ENCODE peak calls at places on chromosome 6, in seven cellular contexts. Q, Z, M, R, C, I and A are unnamed samples.

GRCh38 chr6:107712523-107713213 is 111.4 kb downstream of the SCML4 start:
- DNase-seq in I (peak; percentile 55), C (no peak), Q (no peak), M (no peak), R (no peak), Z (no peak), A (no peak)

GRCh38 chr6:128327890-128328289 is 192.5 kb downstream of the PTPRK start:
- DNase-seq in Q (no peak), Z (no peak), C (no peak), M (no peak), I (no peak), R (no peak), A (peak; percentile 9)

GRCh38 chr6:104527761-104528415 is 331.8 kb downstream of the HACE1 start:
- DNase-seq in I (peak; percentile 25), M (no peak), Z (no peak), C (no peak), Q (no peak), R (peak; percentile 11), A (peak; percentile 21)

GRCh38 chr6:116215414-116215813 is 38.5 kb downstream of the TSPYL4 start:
- DNase-seq in I (peak; percentile 47), R (no peak), M (no peak), Q (no peak), Z (no peak), C (no peak), A (no peak)

GRCh38 chr6:40349566-40350192 is 237.5 kb downstream of the LRFN2 start:
- DNase-seq in M (no peak), Q (no peak), C (peak; percentile 45), I (no peak), R (no peak), Z (no peak), A (no peak)

GRCh38 chr6:157629220-157629619 is 193.8 kb upstream of the SNX9 start:
- DNase-seq in C (no peak), R (no peak), I (peak; percentile 88), Z (no peak), Q (no peak), M (no peak), A (no peak)

GRCh38 chr6:36318690-36319435 is 17.8 kb downstream of the BNIP5 start:
- DNase-seq in R (no peak), Z (no peak), C (no peak), Q (no peak), I (no peak), M (no peak), A (peak; percentile 64)

GRCh38 chr6:168035098-168035660 is 37.7 kb downstream of the KIF25 start:
- DNase-seq in C (peak; percentile 94), R (no peak), Q (peak; percentile 69), Z (no peak), M (no peak), I (peak; percentile 78), A (peak; percentile 64)

GRCh38 chr6:43865947-43866346 is 95.9 kb downstream of the VEGFA start:
- DNase-seq in M (no peak), I (no peak), R (no peak), C (no peak), Q (no peak), Z (no peak), A (no peak)

GRCh38 chr6:113396644-113397201 is 460.4 kb upstream of the MARCKS start:
- DNase-seq in Q (no peak), Z (no peak), I (peak; percentile 32), M (no peak), C (peak; percentile 73), R (no peak), A (peak; percentile 19)

GRCh38 chr6:63689421-63689820 is 53.8 kb downstream of the PHF3 start:
- DNase-seq in Q (no peak), Z (no peak), R (no peak), C (peak; percentile 52), M (no peak), I (no peak), A (no peak)

GRCh38 chr6:21022343-21023107 is 488.3 kb downstream of the CDKAL1 start:
- DNase-seq in C (peak; percentile 62), Z (no peak), Q (no peak), M (peak; percentile 24), R (no peak), I (peak; percentile 98), A (peak; percentile 56)

GRCh38 chr6:107786709-107787588 is 37.2 kb downstream of the SCML4 start:
- DNase-seq in C (no peak), I (no peak), Q (peak; percentile 69), Z (peak; percentile 49), M (no peak), R (no peak), A (no peak)

GRCh38 chr6:40352006-40352405 is 235.2 kb downstream of the LRFN2 start:
- DNase-seq in M (no peak), Z (no peak), I (no peak), R (no peak), Q (no peak), C (peak; percentile 34), A (no peak)

GRCh38 chr6:17493286-17493685 is 99.9 kb downstream of the CAP2 start:
- DNase-seq in I (peak; percentile 89), R (no peak), Q (no peak), M (no peak), C (peak; percentile 79), Z (no peak), A (no peak)

GRCh38 chr6:45880139-45880538 is 135.5 kb downstream of the CLIC5 start:
- DNase-seq in Z (no peak), C (no peak), I (no peak), M (no peak), R (no peak), Q (no peak), A (peak; percentile 12)

GRCh38 chr6:39707962-39708683 is 17.1 kb downstream of the KIF6 start:
- DNase-seq in Q (no peak), C (peak; percentile 65), R (no peak), M (no peak), Z (no peak), I (peak; percentile 21), A (no peak)

GRCh38 chr6:145457556-145457955 is 277.8 kb downstream of the EPM2A start:
- DNase-seq in R (no peak), Z (no peak), C (peak; percentile 25), Q (no peak), I (peak; percentile 8), M (no peak), A (no peak)

GRCh38 chr6:73562557-73562956 is 41.7 kb upstream of the EEF1A1 start:
- DNase-seq in Z (no peak), I (no peak), M (no peak), R (no peak), Q (no peak), C (no peak), A (no peak)

GRCh38 chr6:15264902-15265761 is 19.3 kb downstream of the JARID2 start:
- DNase-seq in M (peak; percentile 52), R (no peak), C (no peak), Z (peak; percentile 58), Q (no peak), I (peak; percentile 66), A (no peak)

GRCh38 chr6:100260584-100260983 is 204.1 kb downstream of the SIM1 start:
- DNase-seq in Q (no peak), Z (no peak), C (no peak), R (no peak), M (no peak), I (peak; percentile 10), A (no peak)

GRCh38 chr6:41536884-41537347 is 9.3 kb upstream of the FOXP4 start:
- DNase-seq in Q (no peak), R (no peak), M (no peak), I (no peak), Z (no peak), C (peak; percentile 38), A (peak; percentile 95)

GRCh38 chr6:108168980-108169800 is 3.4 kb downstream of the NR2E1 start:
- DNase-seq in M (peak; percentile 52), C (peak; percentile 87), I (no peak), Z (no peak), Q (no peak), R (no peak), A (no peak)

GRCh38 chr6:54737247-54737646 is 109.3 kb upstream of the FAM83B start:
- DNase-seq in Q (no peak), C (no peak), M (no peak), R (no peak), Z (no peak), I (no peak), A (no peak)

GRCh38 chr6:71386215-71386614 is 97.6 kb downstream of the OGFRL1 start:
- DNase-seq in Q (no peak), I (no peak), Z (no peak), M (no peak), R (no peak), C (no peak), A (no peak)

GRCh38 chr6:107491791-107492674 is 2.1 kb downstream of the SOBP start:
- DNase-seq in C (peak; percentile 93), R (no peak), I (peak; percentile 52), Z (no peak), M (no peak), Q (peak; percentile 37), A (no peak)

GRCh38 chr6:163339466-163339865 is 75.1 kb upstream of the QKI start:
- DNase-seq in R (no peak), Z (no peak), C (no peak), Q (no peak), I (no peak), M (no peak), A (no peak)
- H3K4me1 ChIP-seq in R (peaks cover 26% of the 10 kb centered on the region), Z (peaks cover 59% of the 10 kb centered on the region), C (peaks cover 19% of the 10 kb centered on the region), Q (peaks cover 66% of the 10 kb centered on the region), I (peaks cover 16% of the 10 kb centered on the region), M (peaks cover 59% of the 10 kb centered on the region), A (no peaks in the 10 kb centered on the region)

DNA sequence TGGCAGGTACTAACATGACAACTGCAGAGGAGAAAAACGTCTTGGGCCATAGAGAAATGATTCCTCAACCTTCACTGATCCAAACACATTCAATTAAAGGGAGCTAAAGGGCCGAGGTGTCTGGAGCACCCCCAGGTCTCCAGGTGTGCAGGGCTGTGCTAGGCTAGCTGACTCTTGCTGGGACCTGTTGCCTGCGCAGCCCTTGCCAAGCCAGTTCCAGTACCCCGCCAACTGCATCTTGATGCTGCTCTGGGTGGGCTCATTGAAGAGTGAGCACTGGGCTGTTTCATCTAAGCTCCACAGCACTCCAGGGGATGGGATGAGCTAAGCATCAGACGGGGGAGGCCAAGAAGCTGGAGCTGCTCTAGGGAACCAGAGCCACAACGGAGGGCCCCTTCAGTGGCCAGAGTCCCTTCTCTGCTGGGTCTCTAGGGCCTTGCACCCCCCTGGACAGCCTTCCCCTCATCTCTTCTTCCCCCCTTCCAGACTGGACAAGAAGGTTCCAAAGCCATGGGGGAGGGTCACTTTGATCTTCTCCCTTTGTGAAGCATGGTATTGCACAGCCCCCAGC is 15.9 kb downstream of the LEMD2 start:
- DNase-seq in Q (no peak), I (no peak), Z (no peak), C (peak; percentile 62), M (no peak), R (no peak), A (no peak)
- H3K36me3 ChIP-seq in Q (peaks cover 19% of the 10 kb centered on the region), I (peaks cover 31% of the 10 kb centered on the region), Z (peaks cover 2% of the 10 kb centered on the region), C (peaks cover 54% of the 10 kb centered on the region), M (peaks cover 56% of the 10 kb centered on the region), R (peaks cover 46% of the 10 kb centered on the region), A (peaks cover 12% of the 10 kb centered on the region)

DNA sequence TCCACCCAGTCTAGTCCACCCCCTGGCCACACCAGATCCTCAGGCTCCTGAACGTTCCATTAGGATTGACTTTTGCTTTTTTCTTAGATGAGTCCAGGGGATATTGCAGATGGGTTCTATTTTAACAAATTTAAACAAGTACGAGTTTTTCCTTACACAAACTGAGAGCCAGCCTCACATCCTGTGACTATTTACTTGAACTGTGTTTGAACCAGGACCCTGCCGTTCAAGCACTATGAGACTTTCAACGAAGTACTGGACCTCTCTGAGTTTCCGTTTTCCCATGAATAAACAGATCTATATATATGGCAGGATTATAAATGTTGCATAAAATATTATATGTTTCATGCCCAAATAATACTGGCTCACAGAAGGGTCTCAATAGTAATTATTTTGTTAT is 1.4 kb upstream of the METTL24 start:
- DNase-seq in C (no peak), R (no peak), Q (no peak), Z (no peak), M (no peak), I (no peak), A (no peak)
- H3K27me3 ChIP-seq in C (peaks cover 60% of the 10 kb centered on the region), R (no peaks in the 10 kb centered on the region), Q (no peaks in the 10 kb centered on the region), Z (peaks cover 6% of the 10 kb centered on the region), M (no peaks in the 10 kb centered on the region), I (peaks cover 46% of the 10 kb centered on the region), A (no peaks in the 10 kb centered on the region)

GRCh38 chr6:2861071-2861821 is 19.6 kb upstream of the SERPINB1 start:
- DNase-seq in I (no peak), M (no peak), Q (no peak), R (no peak), C (no peak), Z (no peak), A (no peak)
- H3K4me1 ChIP-seq in I (peaks cover 29% of the 10 kb centered on the region), M (peaks cover 10% of the 10 kb centered on the region), Q (peaks cover 9% of the 10 kb centered on the region), R (peaks cover 10% of the 10 kb centered on the region), C (peaks cover 12% of the 10 kb centered on the region), Z (peaks cover 11% of the 10 kb centered on the region), A (peaks cover 19% of the 10 kb centered on the region)